ENCODE peak calls at places on chromosomes 4 and X, in six cellular contexts. R is Calu3, A is choroid plexus epithelial cell, I is fibroblast of lung, X is NB4, T is cardiac muscle cell. C is an unnamed sample.
A peak's percentile ranks its signal among the peaks of the same experiment; 100 is the strongest.

GRCh38 chrX:24253469-24253868 is 60.4 kb downstream of the SUPT20HL2 start:
- DNase-seq in X (no peak), I (no peak), R (no peak), T (no peak), A (no peak), C (no peak)

GRCh38 chr4:105241456-105241855 is 94.8 kb downstream of the TET2 start:
- DNase-seq in A (no peak), X (no peak), T (no peak), R (no peak), I (no peak), C (no peak)

GRCh38 chr4:76714226-76714625 is 183.7 kb downstream of the SOWAHB start:
- DNase-seq in X (no peak), T (no peak), A (no peak), R (no peak), I (no peak), C (no peak)

GRCh38 chr4:125676156-125676555 is 361.4 kb downstream of the FAT4 start:
- DNase-seq in A (no peak), X (no peak), I (no peak), T (no peak), R (no peak), C (no peak)

GRCh38 chr4:84493092-84493850 is 5.8 kb downstream of the NKX6-1 start:
- DNase-seq in A (no peak), X (no peak), R (no peak), T (peak; percentile 64), I (peak; percentile 34), C (no peak)

GRCh38 chr4:41644288-41644914 is 104.1 kb downstream of the PHOX2B start:
- DNase-seq in I (peak; percentile 66), R (peak; percentile 65), T (peak; percentile 86), A (peak; percentile 61), X (no peak), C (no peak)

GRCh38 chr4:78213218-78213617 is 156.1 kb downstream of the FRAS1 start:
- DNase-seq in T (no peak), R (no peak), A (no peak), X (no peak), I (no peak), C (no peak)

GRCh38 chrX:97057349-97057909 is 173.7 kb downstream of the RPA4 start:
- DNase-seq in T (peak; percentile 39), I (no peak), R (peak; percentile 19), X (no peak), A (no peak), C (no peak)

GRCh38 chr4:159185593-159186023 is 82.7 kb downstream of the RAPGEF2 start:
- DNase-seq in T (no peak), A (no peak), X (no peak), I (no peak), R (no peak), C (no peak)

GRCh38 chr4:99564921-99565320 is 1.1 kb upstream of the TRMT10A start:
- DNase-seq in I (no peak), X (no peak), A (no peak), T (no peak), R (no peak), C (no peak)

GRCh38 chr4:78022517-78022916 is 34.6 kb upstream of the FRAS1 start:
- DNase-seq in X (no peak), R (no peak), A (no peak), I (no peak), T (no peak), C (no peak)

GRCh38 chr4:38170800-38171199 is 210.6 kb downstream of the PTTG2 start:
- DNase-seq in I (no peak), R (no peak), X (no peak), T (no peak), A (no peak), C (no peak)

GRCh38 chr4:184237612-184238011 is 19.9 kb upstream of the ENPP6 start:
- DNase-seq in I (no peak), R (no peak), A (peak; percentile 11), T (no peak), X (no peak), C (no peak)

DNA sequence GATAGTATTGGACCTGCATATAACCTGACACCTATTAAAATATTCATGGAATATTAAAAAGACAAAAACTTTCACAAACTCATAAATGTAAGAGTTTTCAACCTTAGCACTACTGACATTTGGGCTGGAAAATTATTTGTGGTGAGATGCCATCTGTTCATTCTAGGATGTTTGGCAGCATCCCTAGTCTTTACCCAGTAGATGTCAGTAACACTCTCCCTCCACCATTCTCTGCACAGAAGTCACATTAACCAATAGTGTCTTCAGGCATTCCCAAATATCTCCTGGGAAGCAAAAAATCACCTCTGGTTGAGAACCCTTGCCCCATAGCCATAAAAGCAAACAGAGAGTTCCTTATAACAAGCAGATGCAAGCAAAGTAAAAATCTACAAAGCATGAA is 41.4 kb upstream of the NDST4 start:
- DNase-seq in A (peak; percentile 19), I (peak; percentile 17), X (no peak), R (no peak), T (no peak), C (no peak)
- TF ChIP-seq CTCF in A (no peak), I (no peak), X (no peak), R (no peak), T (no peak), C (peak; percentile 73)

GRCh38 chrX:88072339-88073030 is 554.9 kb downstream of the KLHL4 start:
- DNase-seq in R (no peak), X (no peak), T (no peak), I (no peak), A (no peak), C (no peak)
- TF ChIP-seq CTCF in R (no peak), X (no peak), T (no peak), I (no peak), A (no peak), C (no peak)

GRCh38 chr4:107658400-107659326 is 61.4 kb downstream of the PAPSS1 start:
- DNase-seq in A (peak; percentile 22), R (no peak), X (peak; percentile 62), T (no peak), I (no peak), C (no peak)

GRCh38 chr4:107655289-107655688 is 64.7 kb downstream of the PAPSS1 start:
- DNase-seq in A (no peak), R (no peak), I (no peak), T (no peak), X (no peak), C (no peak)

DNA sequence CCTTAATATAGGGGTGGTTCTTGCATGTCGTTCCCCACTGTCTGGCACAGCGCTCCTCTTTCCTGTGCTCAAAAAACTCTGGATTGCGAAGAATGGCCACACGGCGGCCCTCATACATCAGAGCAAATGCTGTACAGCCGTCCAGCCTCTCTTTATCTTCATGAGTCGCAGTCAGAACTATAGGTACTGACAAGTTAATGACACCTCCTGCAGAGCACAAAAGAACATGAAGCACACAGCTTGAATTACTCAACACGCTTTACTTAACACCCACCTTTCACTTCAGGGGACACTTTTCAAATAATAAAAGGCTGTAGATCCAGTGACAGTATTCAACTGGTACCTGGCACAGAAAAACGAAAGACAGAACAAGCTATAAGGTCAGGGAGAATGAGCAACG is 65.3 kb downstream of the PAPSS1 start:
- DNase-seq in T (peak; percentile 46), A (peak; percentile 43), I (no peak), X (no peak), R (no peak), C (no peak)
- TF ChIP-seq CTCF in T (no peak), A (peak; percentile 52), I (no peak), X (no peak), R (no peak), C (no peak)

GRCh38 chrX:46904626-46905025 is 7.6 kb upstream of the JADE3 start:
- DNase-seq in R (no peak), T (no peak), A (no peak), I (no peak), X (no peak), C (no peak)
- TF ChIP-seq CTCF in R (no peak), T (no peak), A (no peak), I (no peak), X (no peak), C (no peak)

GRCh38 chr4:16264798-16265197 is 38.5 kb upstream of the TAPT1 start:
- DNase-seq in T (peak; percentile 39), I (peak; percentile 70), A (peak; percentile 75), R (no peak), X (peak; percentile 67), C (no peak)
- TF ChIP-seq CTCF in T (peak; percentile 57), I (peak; percentile 43), A (peak; percentile 64), R (no peak), X (peak; percentile 47), C (peak; percentile 88)

C was measured in chondrocyte.